ENCODE peak calls at places on chromosomes 5 and 9, in four cellular contexts. I is kidney epithelial cell, D is heart left ventricle, X is Peyer's patch. U is an unnamed sample.

GRCh38 chr5:107704686-107705389 is 34.1 kb upstream of the EFNA5 start:
- DNase-seq in I (no peak), D (no peak), X (no peak), U (no peak)

GRCh38 chr9:108885643-108886348 is 23.7 kb downstream of the ACTL7A start:
- DNase-seq in I (peak), D (no peak), X (peak), U (peak)

GRCh38 chr9:32954642-32955041 is 46.8 kb downstream of the APTX start:
- DNase-seq in I (peak), D (no peak), X (no peak), U (peak)

GRCh38 chr9:132241840-132242620 is 80.2 kb downstream of the NTNG2 start:
- DNase-seq in I (no peak), D (no peak), X (peak), U (no peak)

GRCh38 chr9:108444400-108445358 is 411.1 kb downstream of the ACTL7B start:
- DNase-seq in I (peak), D (no peak), X (no peak), U (peak)

GRCh38 chr9:136028760-136029470 is 66.2 kb downstream of the NACC2 start:
- DNase-seq in I (no peak), D (no peak), X (no peak), U (no peak)

GRCh38 chr5:62901001-62901400 is 322.4 kb downstream of the LRRC70 start:
- DNase-seq in I (no peak), D (no peak), X (no peak), U (no peak)

GRCh38 chr9:137083418-137084004 is 3.3 kb upstream of the MAN1B1 start:
- DNase-seq in I (peak), D (peak), X (peak), U (peak)

GRCh38 chr5:79621056-79621455 is 8.8 kb downstream of the TENT2 start:
- DNase-seq in I (peak), D (no peak), X (no peak), U (no peak)

GRCh38 chr5:131610198-131611063 is 24.6 kb downstream of the RAPGEF6 start:
- DNase-seq in I (peak), D (no peak), X (no peak), U (peak)

GRCh38 chr9:14236586-14236985 is 77.4 kb downstream of the NFIB start:
- DNase-seq in I (no peak), D (no peak), X (no peak), U (no peak)

GRCh38 chr5:10762178-10762775 is 1.2 kb upstream of the DAP start:
- DNase-seq in I (no peak), D (peak), X (peak), U (no peak)

GRCh38 chr9:116355153-116355827 is 201.7 kb downstream of the PAPPA start:
- DNase-seq in I (no peak), D (no peak), X (no peak), U (no peak)

GRCh38 chr5:147530801-147531389 is 21.0 kb upstream of the DPYSL3 start:
- DNase-seq in I (peak), D (no peak), X (no peak), U (no peak)

GRCh38 chr9:111997831-111998230 is 101.2 kb downstream of the UGCG start:
- DNase-seq in I (no peak), D (no peak), X (no peak), U (no peak)

GRCh38 chr9:78934880-78935279 is 636.9 kb upstream of the TLE4 start:
- DNase-seq in I (no peak), D (no peak), X (no peak), U (no peak)

GRCh38 chr9:110081395-110081794 is 126.6 kb downstream of the C9orf152 start:
- DNase-seq in I (no peak), D (no peak), X (no peak), U (no peak)

GRCh38 chr9:70924905-70925547 is 196.4 kb downstream of the TRPM3 start:
- DNase-seq in I (peak), D (no peak), X (peak), U (peak)

GRCh38 chr9:95923794-95924193 is 48.3 kb downstream of the ERCC6L2 start:
- DNase-seq in I (no peak), D (no peak), X (no peak), U (no peak)

GRCh38 chr9:33404782-33405362 is 2.5 kb upstream of the AQP7 start:
- DNase-seq in I (no peak), D (no peak), X (no peak), U (no peak)

GRCh38 chr5:123721721-123722276 is 209.8 kb downstream of the CSNK1G3 start:
- DNase-seq in I (no peak), D (no peak), X (no peak), U (no peak)

GRCh38 chr9:114434878-114435311 is 47.1 kb upstream of the AKNA start:
- DNase-seq in I (no peak), D (no peak), X (no peak), U (no peak)

GRCh38 chr5:168578506-168579205 is 512 bp downstream of the PANK3 start:
- DNase-seq in I (no peak), D (no peak), X (no peak), U (no peak)

GRCh38 chr9:79120533-79121315 is 451.0 kb upstream of the TLE4 start:
- DNase-seq in I (no peak), D (no peak), X (no peak), U (no peak)

GRCh38 chr5:58459860-58460726 is at the start of gene PLK2:
- DNase-seq in I (no peak), D (peak), X (peak), U (peak)

GRCh38 chr5:124748687-124749594 is 2.5 kb upstream of the ZNF608 start:
- DNase-seq in I (peak), D (peak), X (peak), U (no peak)
- H3K4me3 ChIP-seq in I (peak), D (peak), X (peak), U (peak)

DNA sequence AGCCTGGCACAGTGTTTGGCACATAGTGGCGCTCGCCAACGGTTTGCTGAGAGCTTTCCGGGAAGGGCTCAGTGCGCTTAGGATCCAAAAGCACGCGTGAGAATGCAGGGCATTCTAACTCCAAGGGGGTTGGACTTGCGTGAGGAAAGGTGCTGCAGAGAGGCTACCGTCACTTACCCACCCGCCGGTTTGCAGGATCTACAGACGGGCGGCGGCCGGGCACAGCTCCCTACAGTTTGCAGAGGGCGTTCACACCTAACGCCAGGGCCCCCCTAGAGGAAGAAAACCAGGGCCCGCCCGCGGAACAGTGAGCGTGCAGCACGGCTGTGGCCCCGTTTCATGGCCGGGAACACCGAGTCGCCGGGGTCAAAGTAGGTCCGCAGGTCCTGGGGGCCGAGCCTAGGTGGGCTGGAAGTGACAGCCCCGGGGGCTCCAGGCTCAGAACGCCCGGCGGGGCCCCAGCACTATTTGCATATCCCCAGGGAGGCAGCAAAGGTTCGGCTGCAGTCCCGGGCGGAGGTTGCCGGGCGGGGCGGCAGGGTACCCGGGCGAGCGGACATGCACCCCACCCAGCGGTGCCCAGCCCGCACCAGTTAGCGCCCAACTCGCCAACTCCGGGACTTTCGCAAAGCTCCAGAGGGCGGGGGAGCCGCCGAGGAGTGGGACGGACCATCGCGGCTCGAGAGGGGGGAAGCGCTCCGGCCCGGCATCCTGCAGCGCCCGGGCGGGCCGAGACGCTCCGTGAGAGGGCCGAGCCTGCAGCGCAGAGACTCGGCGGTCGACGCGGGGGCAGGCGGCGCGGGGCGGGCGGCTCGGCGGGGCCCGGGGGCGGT is 498 bp upstream of the GALNT10 start:
- DNase-seq in I (no peak), D (peak), X (peak), U (no peak)
- TF ChIP-seq CTCF in I (peak), D (peak), X (peak), U (peak)

GRCh38 chr5:179793470-179794139 is at the start of gene LTC4S:
- DNase-seq in I (no peak), D (peak), X (peak), U (no peak)
- H3K4me3 ChIP-seq in I (no peak), D (peak), X (no peak), U (no peak)

GRCh38 chr5:52388349-52388748 is 399.4 kb upstream of the ITGA1 start:
- DNase-seq in I (no peak), D (no peak), X (no peak), U (no peak)
- TF ChIP-seq CTCF in I (no peak), D (no peak), X (no peak), U (no peak)

GRCh38 chr5:177511181-177511580 is 1.6 kb upstream of the DOK3 start:
- DNase-seq in I (no peak), D (no peak), X (no peak), U (no peak)

GRCh38 chr5:177508837-177509236 is 789 bp downstream of the DOK3 start:
- DNase-seq in I (no peak), D (no peak), X (peak), U (no peak)

GRCh38 chr5:177510567-177511053 is 984 bp upstream of the DOK3 start:
- DNase-seq in I (no peak), D (no peak), X (peak), U (no peak)

GRCh38 chr5:177509361-177509951 is at the start of gene DOK3:
- DNase-seq in I (no peak), D (no peak), X (peak), U (no peak)

GRCh38 chr5:177509991-177510566 is 453 bp upstream of the DOK3 start:
- DNase-seq in I (no peak), D (no peak), X (peak), U (no peak)
- H3K4me3 ChIP-seq in I (no peak), D (peak), X (peak), U (no peak)

DNA sequence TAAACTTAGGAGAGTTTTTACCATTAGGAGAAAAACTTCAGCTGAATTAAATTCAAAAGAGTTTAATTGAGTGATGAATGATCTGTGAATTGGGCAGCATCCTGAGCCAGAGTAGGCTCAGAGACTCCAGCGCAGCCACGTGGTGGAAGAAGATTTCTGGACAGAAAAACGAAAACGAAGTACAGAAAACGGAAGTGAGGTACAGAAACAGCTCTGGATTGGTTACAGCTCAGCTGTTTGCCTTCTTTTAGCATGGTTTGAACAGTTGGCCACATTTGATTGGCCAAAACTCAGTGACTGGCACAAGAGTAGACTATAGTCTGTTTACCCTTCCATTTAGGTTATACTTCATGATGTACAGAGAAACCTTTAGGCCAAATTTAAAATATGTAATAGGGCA is 69.2 kb upstream of the PLPP1 start:
- DNase-seq in I (no peak), D (no peak), X (no peak), U (no peak)
- TF ChIP-seq CTCF in I (no peak), D (no peak), X (no peak), U (no peak)

DNA sequence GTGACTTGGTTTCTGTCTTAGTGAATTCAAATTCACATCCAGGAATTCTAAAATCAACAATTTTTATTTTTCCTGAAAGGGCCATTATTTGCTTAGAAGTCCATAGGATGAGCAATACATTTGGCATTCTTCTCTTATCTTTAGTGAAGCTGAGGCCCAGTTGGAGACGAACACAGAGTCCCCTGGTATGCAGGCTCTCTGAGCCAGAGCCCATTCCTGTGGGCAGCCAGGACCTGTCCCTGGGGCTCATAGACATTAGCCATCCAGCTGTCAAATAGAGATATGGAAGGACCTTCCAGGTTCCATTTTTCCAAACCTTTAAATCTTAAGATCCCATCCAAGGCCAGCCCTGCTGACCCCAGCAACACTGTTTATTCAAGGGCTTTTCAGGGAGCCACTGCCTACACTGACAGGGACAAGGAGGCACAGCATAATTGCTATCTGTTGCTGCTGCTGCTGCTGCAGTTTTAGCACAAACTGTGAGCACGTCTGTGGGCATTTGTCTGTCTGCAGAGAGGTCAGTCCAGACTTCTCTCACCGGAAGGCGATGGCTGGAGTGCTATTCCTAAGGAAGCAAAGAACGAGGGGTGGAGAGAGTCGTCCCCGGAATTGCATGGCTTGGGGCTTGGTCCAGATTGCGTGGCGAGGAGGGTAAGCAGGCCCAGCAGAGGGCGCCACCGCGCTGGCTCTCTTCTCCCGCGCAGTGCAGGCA is 639.0 kb downstream of the CCDC171 start:
- DNase-seq in I (no peak), D (peak), X (peak), U (no peak)
- H3K4me3 ChIP-seq in I (no peak), D (no peak), X (no peak), U (peak)

GRCh38 chr5:180296778-180297177 is 4.9 kb upstream of the MAPK9 start:
- DNase-seq in I (no peak), D (no peak), X (no peak), U (no peak)
- TF ChIP-seq CTCF in I (no peak), D (no peak), X (no peak), U (no peak)

GRCh38 chr9:100354121-100354800 is 1.5 kb upstream of the TEX10 start:
- DNase-seq in I (no peak), D (no peak), X (no peak), U (no peak)
- H3K4me3 ChIP-seq in I (no peak), D (no peak), X (no peak), U (no peak)

GRCh38 chr5:1026700-1027621 is 18.4 kb downstream of the NKD2 start:
- DNase-seq in I (no peak), D (peak), X (no peak), U (no peak)
- TF ChIP-seq CTCF in I (no peak), D (no peak), X (no peak), U (no peak)